ENCODE peak calls at places on chromosomes 7 and 10, in five cellular contexts. L is Peyer's patch, M is ovary, N is body of pancreas, K is heart left ventricle. Q is an unnamed sample.

GRCh38 chr7:37311282-37311868 is 137.3 kb downstream of the ELMO1 start:
- DNase-seq in N (no peak), K (no peak), L (no peak), M (no peak), Q (no peak)

GRCh38 chr10:79354141-79354540 is 6.9 kb downstream of the PPIF start:
- DNase-seq in L (no peak), K (no peak), M (no peak), N (no peak), Q (no peak)

GRCh38 chr7:87712571-87712970 is 84.4 kb downstream of the RUNDC3B start:
- DNase-seq in N (no peak), M (no peak), L (no peak), K (no peak), Q (no peak)

GRCh38 chr10:24349379-24350110 is 140.6 kb downstream of the KIAA1217 start:
- DNase-seq in M (no peak), L (no peak), K (no peak), N (no peak), Q (peak; percentile 47)

GRCh38 chr10:7818295-7819125 is at the start of gene TAF3:
- DNase-seq in K (peak; percentile 96), M (peak; percentile 93), L (peak; percentile 95), N (peak; percentile 93), Q (peak; percentile 92)

GRCh38 chr10:47176206-47176902 is 123.6 kb upstream of the GDF10 start:
- DNase-seq in K (no peak), L (no peak), M (no peak), N (no peak), Q (no peak)

GRCh38 chr10:90658791-90659190 is 199.0 kb downstream of the HTR7 start:
- DNase-seq in N (no peak), K (no peak), M (no peak), L (no peak), Q (no peak)

GRCh38 chr10:96406091-96406490 is 47.3 kb upstream of the OPALIN start:
- DNase-seq in L (no peak), M (no peak), K (no peak), N (no peak), Q (no peak)

GRCh38 chr10:30747633-30748032 is 118.1 kb upstream of the LYZL2 start:
- DNase-seq in K (no peak), L (no peak), M (no peak), N (no peak), Q (no peak)

GRCh38 chr10:71132321-71132810 is 80.0 kb upstream of the UNC5B start:
- DNase-seq in L (no peak), M (no peak), K (no peak), N (no peak), Q (peak; percentile 5)

GRCh38 chr10:12279281-12279680 is 70.1 kb upstream of the CAMK1D start:
- DNase-seq in N (no peak), M (no peak), K (no peak), L (no peak), Q (no peak)

GRCh38 chr7:42986213-42986612 is 54.0 kb downstream of the MRPL32 start:
- DNase-seq in K (no peak), M (no peak), L (no peak), N (no peak), Q (no peak)

GRCh38 chr10:132386419-132386831 is 10.6 kb upstream of the PWWP2B start:
- DNase-seq in M (no peak), K (peak; percentile 51), L (peak; percentile 49), N (no peak), Q (no peak)

GRCh38 chr7:15626041-15626440 is 60.4 kb downstream of the MEOX2 start:
- DNase-seq in L (no peak), K (no peak), M (no peak), N (no peak), Q (no peak)

GRCh38 chr10:24561453-24561852 is 162.2 kb downstream of the ARHGAP21 start:
- DNase-seq in M (no peak), N (no peak), L (no peak), K (no peak), Q (no peak)

GRCh38 chr10:58044072-58044471 is 223.6 kb downstream of the IPMK start:
- DNase-seq in L (no peak), K (no peak), M (no peak), N (no peak), Q (no peak)

GRCh38 chr7:48337012-48337621 is 165.9 kb downstream of the ABCA13 start:
- DNase-seq in N (no peak), K (no peak), L (no peak), M (no peak), Q (peak; percentile 7)

GRCh38 chr10:104336829-104337526 is 1.3 kb downstream of the ITPRIP start:
- DNase-seq in N (no peak), K (no peak), L (no peak), M (no peak), Q (no peak)

GRCh38 chr10:104339469-104340098 is 1.3 kb upstream of the ITPRIP start:
- DNase-seq in M (peak; percentile 68), L (no peak), N (peak; percentile 71), K (no peak), Q (peak; percentile 76)

GRCh38 chr10:104337527-104337984 is 709 bp downstream of the ITPRIP start:
- DNase-seq in K (no peak), L (no peak), M (peak; percentile 49), N (peak; percentile 38), Q (peak; percentile 43)

GRCh38 chr10:104340099-104340594 is 1.9 kb upstream of the ITPRIP start:
- DNase-seq in M (peak; percentile 17), K (no peak), N (peak; percentile 64), L (no peak), Q (no peak)

DNA sequence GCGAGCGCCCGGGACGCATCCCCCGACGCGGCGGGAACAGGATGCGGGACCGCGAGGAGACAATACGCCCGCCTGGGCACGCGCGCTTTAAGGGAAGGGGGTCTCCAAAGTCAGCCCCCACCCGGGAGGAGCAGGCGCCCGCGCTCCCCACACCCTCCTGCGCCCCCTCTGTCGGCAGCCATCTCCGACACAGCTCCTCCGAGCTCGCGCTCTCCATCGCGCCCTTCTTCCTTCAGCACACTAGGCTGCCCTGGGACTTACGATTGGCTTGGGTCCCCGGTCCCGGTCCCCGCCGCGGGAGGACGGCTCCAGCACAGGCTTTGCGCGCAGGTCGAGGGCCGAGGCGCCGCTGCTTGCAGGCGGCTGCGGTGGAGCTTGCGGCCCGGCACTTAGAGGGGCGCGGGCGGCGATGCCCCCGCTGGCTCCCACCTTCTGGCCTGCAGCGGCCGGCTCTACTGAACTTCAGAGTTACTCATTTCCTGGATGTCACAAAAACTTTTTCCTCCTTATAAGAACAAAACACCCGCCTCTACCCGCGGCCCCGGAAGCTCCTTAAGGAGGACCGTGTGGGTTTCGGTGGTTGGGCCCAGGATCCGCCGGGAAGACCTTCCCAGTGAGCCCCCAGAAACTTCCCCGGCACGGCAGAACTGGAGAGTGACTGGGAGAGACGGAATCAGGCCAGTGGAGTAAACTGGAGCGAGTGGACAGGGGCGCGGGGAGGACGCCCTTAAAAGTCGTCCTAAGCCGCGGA is at the start of gene ITPRIP:
- DNase-seq in L (peak; percentile 82), M (peak; percentile 78), N (peak; percentile 70), K (peak; percentile 88), Q (peak; percentile 78)
- TF ChIP-seq POLR2A in L (peak; percentile 76), M (peak; percentile 91), N (peak; percentile 89), K (peak; percentile 98), Q (peak; percentile 51)

GRCh38 chr10:23005150-23005549 is 77.3 kb downstream of the ARMC3 start:
- DNase-seq in N (no peak), L (no peak), K (no peak), M (no peak), Q (no peak)
- H3K27me3 ChIP-seq in N (no peaks in the 10 kb centered on the region), L (no peaks in the 10 kb centered on the region), K (no peaks in the 10 kb centered on the region), M (no peaks in the 10 kb centered on the region), Q (no peaks in the 10 kb centered on the region)

GRCh38 chr10:49298990-49299815 is at the start of gene C10orf71:
- DNase-seq in L (no peak), K (no peak), M (no peak), N (no peak), Q (peak; percentile 8)
- TF ChIP-seq POLR2A in L (no peak), K (peak; percentile 41), M (no peak), N (peak; percentile 38), Q (no peak)

DNA sequence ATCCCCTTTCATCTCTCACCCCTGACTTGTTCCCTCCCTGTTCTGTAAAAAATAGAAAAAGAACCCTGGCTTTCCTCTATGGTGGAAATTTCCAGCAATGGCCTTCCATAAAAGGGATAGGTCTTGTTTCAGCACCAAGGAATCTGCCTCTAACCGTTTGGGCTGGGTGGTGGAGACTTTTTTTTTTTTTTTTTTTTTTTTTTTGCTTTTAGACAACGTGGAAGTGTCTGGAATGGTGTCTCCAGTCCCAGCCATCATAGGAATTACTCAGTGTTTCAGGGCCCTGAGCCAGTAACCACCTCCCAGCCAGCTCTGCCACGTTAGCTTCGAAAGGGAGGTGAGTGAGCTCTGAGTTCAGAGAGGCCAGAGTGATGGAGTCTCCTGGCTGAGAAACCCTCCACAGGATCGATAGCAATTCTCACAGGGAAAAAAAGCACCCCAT is 97.3 kb upstream of the COL1A2 start:
- DNase-seq in M (peak; percentile 70), N (peak; percentile 43), L (no peak), K (peak; percentile 68), Q (no peak)
- H3K27me3 ChIP-seq in M (no peaks in the 10 kb centered on the region), N (no peaks in the 10 kb centered on the region), L (no peaks in the 10 kb centered on the region), K (no peaks in the 10 kb centered on the region), Q (no peaks in the 10 kb centered on the region)

DNA sequence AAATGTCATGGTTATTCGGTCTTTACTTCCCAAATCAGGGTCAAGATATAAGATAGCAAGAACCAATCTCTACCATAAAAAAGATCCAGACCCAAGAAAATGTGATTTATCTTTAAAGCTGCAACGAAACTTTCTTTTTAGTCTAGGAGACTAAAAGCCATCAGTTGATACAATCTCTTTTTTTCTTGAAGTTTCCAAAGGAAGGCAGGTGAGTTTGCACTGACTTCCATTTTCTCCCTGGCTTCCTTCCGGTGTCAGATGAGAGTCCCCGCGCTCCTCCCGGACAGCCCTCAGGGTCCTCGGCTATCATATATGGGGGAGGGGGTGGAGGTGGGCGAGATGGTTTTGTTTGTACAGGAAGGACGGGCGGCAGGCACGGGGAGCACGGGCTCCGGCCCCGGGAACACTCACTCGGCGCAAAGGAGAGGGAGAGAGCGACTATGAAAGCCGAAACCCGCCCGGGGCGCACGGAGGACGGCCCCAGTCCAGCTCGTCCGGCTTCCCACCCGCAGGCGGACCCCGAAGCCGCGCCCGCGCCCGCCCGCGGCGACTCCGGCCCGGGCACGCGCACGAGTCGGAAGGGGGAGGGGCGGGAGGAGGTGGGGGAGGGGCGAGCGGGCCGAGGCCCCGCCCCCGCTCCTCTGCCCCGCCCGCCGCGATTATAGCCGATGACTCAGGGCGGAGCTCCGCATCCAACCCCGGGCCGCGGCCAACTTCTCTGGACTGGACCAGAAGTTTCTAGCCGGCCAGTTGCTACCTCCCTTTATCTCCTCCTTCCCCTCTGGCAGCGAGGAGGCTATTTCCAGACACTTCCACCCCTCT is at the start of gene BAG3:
- DNase-seq in M (peak; percentile 94), K (peak; percentile 97), L (peak; percentile 92), N (peak; percentile 95), Q (peak; percentile 92)
- TF ChIP-seq POLR2A in M (peak; percentile 70), K (no peak), L (peak; percentile 63), N (peak; percentile 90), Q (peak; percentile 95)

DNA sequence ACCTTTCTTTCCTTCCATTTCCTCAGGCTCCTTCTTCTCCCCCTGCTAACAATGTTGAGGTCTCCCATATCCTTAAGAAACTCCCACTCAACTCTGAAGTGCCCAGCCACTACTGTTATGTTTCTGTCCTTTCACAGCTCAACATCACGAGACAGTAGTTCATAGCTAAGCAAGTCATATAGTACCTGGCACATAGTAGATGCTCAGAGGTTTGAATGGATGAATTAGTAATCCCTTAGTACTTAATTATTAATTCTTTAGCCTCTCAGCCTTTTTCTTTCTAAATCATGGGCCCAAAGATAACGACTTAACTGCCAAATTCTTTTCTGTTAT is 22.6 kb downstream of the CSGALNACT2 start:
- DNase-seq in N (no peak), L (no peak), M (no peak), K (no peak), Q (no peak)
- H3K27me3 ChIP-seq in N (no peaks in the 10 kb centered on the region), L (no peaks in the 10 kb centered on the region), M (no peaks in the 10 kb centered on the region), K (no peaks in the 10 kb centered on the region), Q (no peaks in the 10 kb centered on the region)

GRCh38 chr10:32446701-32447406 is 914 bp downstream of the CCDC7 start:
- DNase-seq in N (no peak), L (no peak), M (peak; percentile 33), K (no peak), Q (peak; percentile 7)
- TF ChIP-seq POLR2A in N (no peak), L (no peak), M (no peak), K (no peak), Q (no peak)

Q was measured in thyroid gland.